ENCODE peak calls at places on chromosomes 16 and 17, in ten cellular contexts. O is H9; Z is C1 segment of cervical spinal cord; I is endodermal cell; N is cardiac fibroblast; P is iPS-NIHi11; D is testis; E is central memory CD8-positive, alpha-beta T cell; V is left ventricle myocardium inferior; A is NCI-H187 treated with DMSO at 0.1 percent for 48 hours. Q is an unnamed sample.

GRCh38 chr16:19555186-19555937 is at the start of gene VPS35L:
- DNase-seq in O (peak; percentile 99), Z (peak; percentile 95), I (peak; percentile 99), N (peak; percentile 99), P (peak; percentile 92), D (peak; percentile 97), E (peak; percentile 94), V (peak; percentile 98), A (peak; percentile 62), Q (peak; percentile 99)

GRCh38 chr16:30166202-30166902 is 17.1 kb upstream of the CORO1A start:
- DNase-seq in O (no peak), Z (peak; percentile 7), I (no peak), N (no peak), P (no peak), D (no peak), E (no peak), V (no peak), A (no peak), Q (no peak)

GRCh38 chr16:53950677-53951076 is 246.7 kb downstream of the FTO start:
- DNase-seq in O (no peak), Z (no peak), I (no peak), N (no peak), P (no peak), D (no peak), E (no peak), V (no peak), A (peak; percentile 28), Q (no peak)

GRCh38 chr17:43856141-43856540 is 9.2 kb downstream of the CD300LG start:
- DNase-seq in O (no peak), Z (no peak), I (no peak), N (no peak), P (no peak), D (no peak), E (no peak), V (no peak), A (no peak), Q (no peak)

GRCh38 chr16:11679941-11680911 is 12.0 kb downstream of the SNN start:
- DNase-seq in O (no peak), Z (no peak), I (peak; percentile 35), N (no peak), P (no peak), D (no peak), E (no peak), V (no peak), A (no peak), Q (no peak)

GRCh38 chr16:9647981-9648701 is 534.1 kb downstream of the GRIN2A start:
- DNase-seq in O (no peak), Z (no peak), I (no peak), N (peak; percentile 45), P (peak; percentile 56), D (peak; percentile 20), E (no peak), V (no peak), A (no peak), Q (peak; percentile 16)

GRCh38 chr16:66617728-66618127 is 13.2 kb downstream of the CMTM3 start:
- DNase-seq in O (no peak), Z (no peak), I (no peak), N (no peak), P (no peak), D (no peak), E (no peak), V (no peak), A (no peak), Q (no peak)

GRCh38 chr16:67249178-67249759 is 490 bp downstream of the SLC9A5 start:
- DNase-seq in O (no peak), Z (no peak), I (no peak), N (no peak), P (no peak), D (no peak), E (no peak), V (no peak), A (no peak), Q (no peak)

GRCh38 chr17:41772218-41772585 is 14.3 kb downstream of the JUP start:
- DNase-seq in O (peak; percentile 89), Z (no peak), I (peak; percentile 84), N (no peak), P (peak; percentile 77), D (no peak), E (no peak), V (no peak), A (no peak), Q (no peak)

GRCh38 chr17:5665164-5665563 is 80.9 kb upstream of the NLRP1 start:
- DNase-seq in O (no peak), Z (peak; percentile 9), I (no peak), N (no peak), P (no peak), D (no peak), E (no peak), V (no peak), A (no peak), Q (no peak)

Q was measured in fibroblast of pulmonary artery.